ENCODE peak calls at places on chromosomes 12 and 14, in five cellular contexts. One of them, this sample, is unnamed.

GRCh38 chr14:64800000-64800399 is 79.7 kb downstream of the SPTB start:
- DNase-seq in HL-60: no peak
- DNase-seq in fibroblast of mammary gland: peak
- DNase-seq in brain microvascular endothelial cell: peak
- DNase-seq in foreskin keratinocyte: no peak
- DNase-seq in this sample: no peak

GRCh38 chr12:10115890-10116289 is 14.1 kb downstream of the CLEC7A start:
- DNase-seq in HL-60: no peak
- DNase-seq in fibroblast of mammary gland: no peak
- DNase-seq in brain microvascular endothelial cell: no peak
- DNase-seq in foreskin keratinocyte: peak
- DNase-seq in this sample: no peak

GRCh38 chr12:31035944-31036665 is 37.6 kb upstream of the DDX11 start:
- DNase-seq in HL-60: no peak
- DNase-seq in fibroblast of mammary gland: peak
- DNase-seq in brain microvascular endothelial cell: no peak
- DNase-seq in foreskin keratinocyte: no peak
- DNase-seq in this sample: no peak

GRCh38 chr12:6354539-6355393 is 12.9 kb upstream of the TNFRSF1A start:
- DNase-seq in HL-60: no peak
- DNase-seq in fibroblast of mammary gland: no peak
- DNase-seq in brain microvascular endothelial cell: no peak
- DNase-seq in foreskin keratinocyte: no peak
- DNase-seq in this sample: no peak

GRCh38 chr14:91142214-91142668 is 28.4 kb downstream of the DGLUCY start:
- DNase-seq in HL-60: peak
- DNase-seq in fibroblast of mammary gland: no peak
- DNase-seq in brain microvascular endothelial cell: no peak
- DNase-seq in foreskin keratinocyte: no peak
- DNase-seq in this sample: no peak

GRCh38 chr14:67987596-67987995 is 168.0 kb downstream of the RAD51B start:
- DNase-seq in HL-60: no peak
- DNase-seq in fibroblast of mammary gland: peak
- DNase-seq in brain microvascular endothelial cell: peak
- DNase-seq in foreskin keratinocyte: no peak
- DNase-seq in this sample: no peak

GRCh38 chr12:31574803-31575573 is 15.9 kb downstream of the DENND5B start:
- DNase-seq in HL-60: no peak
- DNase-seq in fibroblast of mammary gland: no peak
- DNase-seq in brain microvascular endothelial cell: no peak
- DNase-seq in foreskin keratinocyte: no peak
- DNase-seq in this sample: no peak

GRCh38 chr12:56873382-56873781 is 60.8 kb downstream of the SDR9C7 start:
- DNase-seq in HL-60: no peak
- DNase-seq in fibroblast of mammary gland: no peak
- DNase-seq in brain microvascular endothelial cell: no peak
- DNase-seq in foreskin keratinocyte: no peak
- DNase-seq in this sample: no peak

GRCh38 chr12:83197483-83197914 is 510.8 kb downstream of the TMTC2 start:
- DNase-seq in HL-60: no peak
- DNase-seq in fibroblast of mammary gland: no peak
- DNase-seq in brain microvascular endothelial cell: no peak
- DNase-seq in foreskin keratinocyte: no peak
- DNase-seq in this sample: no peak

GRCh38 chr14:23631234-23631633 is 4.9 kb upstream of the DHRS2 start:
- DNase-seq in HL-60: no peak
- DNase-seq in fibroblast of mammary gland: no peak
- DNase-seq in brain microvascular endothelial cell: no peak
- DNase-seq in foreskin keratinocyte: no peak
- DNase-seq in this sample: no peak

GRCh38 chr14:92609955-92610354 is 96.4 kb downstream of the RIN3 start:
- DNase-seq in HL-60: peak
- DNase-seq in fibroblast of mammary gland: no peak
- DNase-seq in brain microvascular endothelial cell: no peak
- DNase-seq in foreskin keratinocyte: no peak
- DNase-seq in this sample: no peak

GRCh38 chr12:18171571-18171970 is 81.6 kb upstream of the RERGL start:
- DNase-seq in HL-60: no peak
- DNase-seq in fibroblast of mammary gland: peak
- DNase-seq in brain microvascular endothelial cell: peak
- DNase-seq in foreskin keratinocyte: no peak
- DNase-seq in this sample: no peak

GRCh38 chr12:32197421-32197820 is 90.8 kb downstream of the BICD1 start:
- DNase-seq in HL-60: no peak
- DNase-seq in fibroblast of mammary gland: peak
- DNase-seq in brain microvascular endothelial cell: no peak
- DNase-seq in foreskin keratinocyte: no peak
- DNase-seq in this sample: no peak

GRCh38 chr12:92149563-92149962 is 3.9 kb upstream of the BTG1 start:
- DNase-seq in HL-60: no peak
- DNase-seq in fibroblast of mammary gland: no peak
- DNase-seq in brain microvascular endothelial cell: no peak
- DNase-seq in foreskin keratinocyte: no peak
- DNase-seq in this sample: no peak

GRCh38 chr12:46339051-46339450 is 33.5 kb downstream of the SLC38A2 start:
- DNase-seq in HL-60: no peak
- DNase-seq in fibroblast of mammary gland: no peak
- DNase-seq in brain microvascular endothelial cell: no peak
- DNase-seq in foreskin keratinocyte: no peak
- DNase-seq in this sample: no peak

GRCh38 chr12:99767809-99768208 is 120.3 kb downstream of the GARIN6 start:
- DNase-seq in HL-60: no peak
- DNase-seq in fibroblast of mammary gland: peak
- DNase-seq in brain microvascular endothelial cell: no peak
- DNase-seq in foreskin keratinocyte: peak
- DNase-seq in this sample: no peak

GRCh38 chr12:57380300-57380699 is 50.5 kb downstream of the R3HDM2 start:
- DNase-seq in HL-60: peak
- DNase-seq in fibroblast of mammary gland: no peak
- DNase-seq in brain microvascular endothelial cell: no peak
- DNase-seq in foreskin keratinocyte: no peak
- DNase-seq in this sample: no peak

GRCh38 chr14:101028971-101029667 is 125.6 kb upstream of the RTL1 start:
- DNase-seq in HL-60: no peak
- DNase-seq in fibroblast of mammary gland: no peak
- DNase-seq in brain microvascular endothelial cell: no peak
- DNase-seq in foreskin keratinocyte: no peak
- DNase-seq in this sample: no peak

GRCh38 chr14:98133806-98134205 is 1138.2 kb downstream of the BCL11B start:
- DNase-seq in HL-60: no peak
- DNase-seq in fibroblast of mammary gland: peak
- DNase-seq in brain microvascular endothelial cell: no peak
- DNase-seq in foreskin keratinocyte: no peak
- DNase-seq in this sample: no peak

GRCh38 chr14:69090187-69090789 is 62.6 kb downstream of the DCAF5 start:
- DNase-seq in HL-60: peak
- DNase-seq in fibroblast of mammary gland: peak
- DNase-seq in brain microvascular endothelial cell: peak
- DNase-seq in foreskin keratinocyte: no peak
- DNase-seq in this sample: no peak

GRCh38 chr12:58313091-58313855 is 371.9 kb downstream of the ATP23 start:
- DNase-seq in HL-60: no peak
- DNase-seq in fibroblast of mammary gland: peak
- DNase-seq in brain microvascular endothelial cell: peak
- DNase-seq in foreskin keratinocyte: no peak
- DNase-seq in this sample: no peak

GRCh38 chr14:91127411-91127810 is 13.5 kb downstream of the DGLUCY start:
- DNase-seq in HL-60: no peak
- DNase-seq in fibroblast of mammary gland: no peak
- DNase-seq in brain microvascular endothelial cell: no peak
- DNase-seq in foreskin keratinocyte: peak
- DNase-seq in this sample: no peak

GRCh38 chr12:56931474-56931978 is 2.7 kb downstream of the SDR9C7 start:
- DNase-seq in HL-60: peak
- DNase-seq in fibroblast of mammary gland: peak
- DNase-seq in brain microvascular endothelial cell: peak
- DNase-seq in foreskin keratinocyte: peak
- DNase-seq in this sample: no peak

GRCh38 chr12:96466939-96467751 is 22.2 kb upstream of the CFAP54 start:
- DNase-seq in HL-60: no peak
- DNase-seq in fibroblast of mammary gland: peak
- DNase-seq in brain microvascular endothelial cell: peak
- DNase-seq in foreskin keratinocyte: peak
- DNase-seq in this sample: no peak

GRCh38 chr14:57089901-57090300 is 178.8 kb downstream of the EXOC5 start:
- DNase-seq in HL-60: no peak
- DNase-seq in fibroblast of mammary gland: no peak
- DNase-seq in brain microvascular endothelial cell: no peak
- DNase-seq in foreskin keratinocyte: no peak
- DNase-seq in this sample: no peak

GRCh38 chr14:22218729-22219128 is 370.3 kb downstream of the DAD1 start:
- DNase-seq in HL-60: no peak
- DNase-seq in fibroblast of mammary gland: no peak
- DNase-seq in brain microvascular endothelial cell: no peak
- DNase-seq in foreskin keratinocyte: no peak
- DNase-seq in this sample: no peak

GRCh38 chr12:97680751-97681150 is 218.1 kb downstream of the RMST start:
- DNase-seq in HL-60: no peak
- DNase-seq in fibroblast of mammary gland: no peak
- DNase-seq in brain microvascular endothelial cell: no peak
- DNase-seq in foreskin keratinocyte: no peak
- DNase-seq in this sample: no peak

GRCh38 chr14:49218436-49219092 is 367.6 kb downstream of the RPS29 start:
- DNase-seq in HL-60: no peak
- DNase-seq in fibroblast of mammary gland: peak
- DNase-seq in brain microvascular endothelial cell: peak
- DNase-seq in foreskin keratinocyte: no peak
- DNase-seq in this sample: no peak

DNA sequence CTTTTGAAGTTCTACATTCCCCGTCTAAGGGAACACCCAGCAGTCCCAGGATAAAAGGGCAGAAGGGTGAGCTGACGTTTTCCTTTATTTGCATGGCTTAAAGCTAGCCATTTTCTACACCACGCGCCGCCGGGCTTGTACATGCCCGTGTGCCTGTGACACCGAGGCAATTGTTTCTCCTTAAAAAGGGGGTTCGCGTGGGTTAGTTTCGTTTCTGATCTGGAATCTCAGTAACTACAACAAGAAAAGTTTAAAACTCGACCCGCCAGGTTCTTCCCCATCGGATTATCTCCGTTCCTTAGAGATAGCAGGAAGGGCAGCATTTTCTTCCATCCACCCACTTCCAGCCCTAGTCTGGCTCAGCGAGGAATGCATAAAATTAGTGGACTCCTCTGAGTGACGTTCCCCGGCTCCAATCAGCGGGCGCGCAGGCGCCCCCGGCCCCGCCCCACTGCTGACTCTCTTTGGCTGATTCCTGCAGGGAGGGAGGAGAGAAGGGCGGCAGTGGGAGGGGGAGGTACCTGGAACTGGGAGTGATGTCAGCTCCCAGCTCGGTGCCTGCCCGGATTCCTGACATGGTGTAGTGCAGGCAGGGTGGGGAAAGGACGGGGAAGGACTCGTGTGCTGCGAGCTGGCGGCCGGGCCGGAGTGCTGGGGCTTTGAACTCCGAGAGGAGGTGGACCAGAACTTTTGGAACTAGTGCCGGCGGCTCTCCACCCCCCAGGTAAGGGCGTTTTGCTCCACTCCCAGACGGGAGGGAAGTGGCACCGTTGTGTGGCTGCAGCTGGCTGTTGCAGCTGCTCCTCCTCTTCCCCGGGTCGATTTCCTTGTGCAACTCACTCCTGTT is at the start of gene PPFIBP1:
- DNase-seq in HL-60: peak
- DNase-seq in fibroblast of mammary gland: peak
- DNase-seq in brain microvascular endothelial cell: peak
- DNase-seq in foreskin keratinocyte: peak
- DNase-seq in this sample: peak
- TF ChIP-seq CTCF in HL-60: no peak
- TF ChIP-seq CTCF in fibroblast of mammary gland: peak
- TF ChIP-seq CTCF in brain microvascular endothelial cell: peak
- TF ChIP-seq CTCF in foreskin keratinocyte: peak
- TF ChIP-seq CTCF in this sample: no peak

DNA sequence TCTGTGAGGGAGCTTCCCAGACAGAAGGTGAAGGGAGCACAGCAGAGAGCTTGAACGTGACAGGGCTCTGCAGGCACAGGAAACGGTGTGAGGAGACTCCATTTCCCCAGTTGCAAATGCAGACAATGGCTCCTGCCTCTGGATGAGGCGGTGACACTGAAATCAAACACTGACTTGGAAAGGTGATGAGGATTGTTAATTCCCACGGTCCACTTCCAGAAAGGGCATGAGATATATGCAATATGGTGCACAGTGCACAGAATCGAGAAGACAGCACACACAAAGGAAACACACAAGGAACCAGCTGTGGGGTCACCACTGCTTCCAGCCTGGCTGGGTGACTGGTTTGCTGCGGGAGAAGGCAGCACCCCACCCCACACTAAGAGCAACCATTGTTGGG is 42.0 kb downstream of the SYNE3 start:
- DNase-seq in HL-60: no peak
- DNase-seq in fibroblast of mammary gland: no peak
- DNase-seq in brain microvascular endothelial cell: no peak
- DNase-seq in foreskin keratinocyte: no peak
- DNase-seq in this sample: no peak
- TF ChIP-seq CTCF in HL-60: no peak
- TF ChIP-seq CTCF in fibroblast of mammary gland: no peak
- TF ChIP-seq CTCF in brain microvascular endothelial cell: no peak
- TF ChIP-seq CTCF in foreskin keratinocyte: no peak
- TF ChIP-seq CTCF in this sample: no peak

GRCh38 chr12:47397664-47398281 is 308.1 kb downstream of the RPAP3 start:
- DNase-seq in HL-60: peak
- DNase-seq in fibroblast of mammary gland: peak
- DNase-seq in brain microvascular endothelial cell: peak
- DNase-seq in foreskin keratinocyte: peak
- DNase-seq in this sample: no peak
- TF ChIP-seq CTCF in HL-60: peak
- TF ChIP-seq CTCF in fibroblast of mammary gland: peak
- TF ChIP-seq CTCF in brain microvascular endothelial cell: peak
- TF ChIP-seq CTCF in foreskin keratinocyte: peak
- TF ChIP-seq CTCF in this sample: peak

GRCh38 chr14:99781853-99782610 is 11.2 kb upstream of the EML1 start:
- DNase-seq in HL-60: no peak
- DNase-seq in fibroblast of mammary gland: no peak
- DNase-seq in brain microvascular endothelial cell: no peak
- DNase-seq in foreskin keratinocyte: no peak
- DNase-seq in this sample: no peak
- TF ChIP-seq CTCF in HL-60: no peak
- TF ChIP-seq CTCF in fibroblast of mammary gland: no peak
- TF ChIP-seq CTCF in brain microvascular endothelial cell: no peak
- TF ChIP-seq CTCF in foreskin keratinocyte: no peak
- TF ChIP-seq CTCF in this sample: no peak

This sample was measured in natural killer cell.